ENCODE peak calls at places on chromosome 22, in ten cellular contexts. Q is A673, B is thoracic aorta, I is thyroid gland, L is heart right ventricle, G is mammary epithelial cell, F is sigmoid colon, C is A549, P is right lobe of liver, R is adrenal gland. X is an unnamed sample. For H3K9me3, the result is how much of the 10 kb centered on the place peaks cover.

GRCh38 chr22:39132871-39133524 is 19.5 kb downstream of the CBX7 start:
- DNase-seq in Q (no peak), B (no peak), I (no peak), L (no peak), G (no peak), F (peak), C (no peak), P (no peak), R (no peak), X (no peak)

GRCh38 chr22:38232196-38232595 is 30.4 kb downstream of the MAFF start:
- DNase-seq in Q (no peak), B (no peak), I (no peak), L (no peak), G (no peak), F (no peak), C (no peak), P (no peak), R (no peak), X (no peak)

GRCh38 chr22:22684605-22685561 is 40.5 kb downstream of the GGTLC2 start:
- DNase-seq in Q (no peak), B (no peak), I (peak), L (no peak), G (no peak), F (peak), C (no peak), P (peak), R (no peak), X (no peak)

GRCh38 chr22:22184277-22184807 is 60.2 kb upstream of the VPREB1 start:
- DNase-seq in Q (no peak), B (no peak), I (no peak), L (no peak), G (no peak), F (no peak), C (no peak), P (no peak), R (no peak), X (no peak)

GRCh38 chr22:48580481-48580970 is 1247.1 kb downstream of the BRD1 start:
- DNase-seq in Q (peak), B (no peak), I (no peak), L (no peak), G (no peak), F (no peak), C (no peak), P (no peak), R (no peak), X (no peak)

GRCh38 chr22:20531404-20532181 is 24.2 kb downstream of the MED15 start:
- DNase-seq in Q (peak), B (no peak), I (peak), L (peak), G (peak), F (peak), C (peak), P (no peak), R (peak), X (no peak)

GRCh38 chr22:37329239-37330140 is 47.2 kb downstream of the CYTH4 start:
- DNase-seq in Q (no peak), B (no peak), I (no peak), L (no peak), G (peak), F (no peak), C (no peak), P (no peak), R (no peak), X (no peak)

GRCh38 chr22:48490513-48491411 is 1336.9 kb downstream of the BRD1 start:
- DNase-seq in Q (no peak), B (no peak), I (no peak), L (no peak), G (no peak), F (peak), C (peak), P (peak), R (no peak), X (no peak)

GRCh38 chr22:37547249-37547741 is 13.0 kb upstream of the CDC42EP1 start:
- DNase-seq in Q (no peak), B (no peak), I (no peak), L (no peak), G (no peak), F (no peak), C (no peak), P (no peak), R (no peak), X (no peak)

GRCh38 chr22:36658900-36659299 is 44.7 kb downstream of the CACNG2 start:
- DNase-seq in Q (peak), B (no peak), I (peak), L (no peak), G (peak), F (no peak), C (no peak), P (no peak), R (no peak), X (no peak)

GRCh38 chr22:25754527-25755202 is 12.7 kb downstream of the MYO18B start:
- DNase-seq in Q (peak), B (peak), I (no peak), L (peak), G (no peak), F (peak), C (no peak), P (no peak), R (peak), X (no peak)

GRCh38 chr22:20441631-20442484 is 4.2 kb upstream of the SCARF2 start:
- DNase-seq in Q (no peak), B (no peak), I (no peak), L (no peak), G (no peak), F (no peak), C (no peak), P (no peak), R (peak), X (no peak)

GRCh38 chr22:49823289-49824045 is 4.2 kb downstream of the BRD1 start:
- DNase-seq in Q (no peak), B (no peak), I (no peak), L (no peak), G (no peak), F (no peak), C (no peak), P (no peak), R (no peak), X (no peak)

GRCh38 chr22:49824936-49825335 is 2.7 kb downstream of the BRD1 start:
- DNase-seq in Q (no peak), B (no peak), I (no peak), L (no peak), G (no peak), F (no peak), C (no peak), P (no peak), R (no peak), X (no peak)

GRCh38 chr22:49825944-49826602 is 1.6 kb downstream of the BRD1 start:
- DNase-seq in Q (peak), B (no peak), I (no peak), L (no peak), G (peak), F (no peak), C (no peak), P (no peak), R (no peak), X (peak)

GRCh38 chr22:49825436-49825835 is 2.2 kb downstream of the BRD1 start:
- DNase-seq in Q (no peak), B (no peak), I (no peak), L (no peak), G (peak), F (no peak), C (no peak), P (no peak), R (no peak), X (no peak)

GRCh38 chr22:49824185-49824925 is 3.3 kb downstream of the BRD1 start:
- DNase-seq in Q (no peak), B (no peak), I (no peak), L (no peak), G (peak), F (no peak), C (no peak), P (no peak), R (no peak), X (no peak)
- H3K27ac ChIP-seq in Q (peak), B (no peak), I (no peak), L (no peak), G (no peak), F (peak), C (peak), P (no peak), R (no peak), X (no peak)

GRCh38 chr22:18068991-18069390 is 8.8 kb upstream of the PEX26 start:
- DNase-seq in Q (no peak), B (no peak), I (no peak), L (no peak), G (no peak), F (no peak), C (no peak), P (no peak), R (no peak), X (no peak)

GRCh38 chr22:18068381-18068988 is 9.3 kb upstream of the PEX26 start:
- DNase-seq in Q (no peak), B (no peak), I (no peak), L (no peak), G (no peak), F (no peak), C (no peak), P (no peak), R (peak), X (no peak)

GRCh38 chr22:18071968-18072310 is 5.9 kb upstream of the PEX26 start:
- DNase-seq in Q (no peak), B (no peak), I (no peak), L (no peak), G (no peak), F (no peak), C (no peak), P (no peak), R (no peak), X (no peak)

GRCh38 chr22:18070041-18070440 is 7.7 kb upstream of the PEX26 start:
- DNase-seq in Q (no peak), B (no peak), I (no peak), L (no peak), G (no peak), F (no peak), C (no peak), P (no peak), R (no peak), X (no peak)

DNA sequence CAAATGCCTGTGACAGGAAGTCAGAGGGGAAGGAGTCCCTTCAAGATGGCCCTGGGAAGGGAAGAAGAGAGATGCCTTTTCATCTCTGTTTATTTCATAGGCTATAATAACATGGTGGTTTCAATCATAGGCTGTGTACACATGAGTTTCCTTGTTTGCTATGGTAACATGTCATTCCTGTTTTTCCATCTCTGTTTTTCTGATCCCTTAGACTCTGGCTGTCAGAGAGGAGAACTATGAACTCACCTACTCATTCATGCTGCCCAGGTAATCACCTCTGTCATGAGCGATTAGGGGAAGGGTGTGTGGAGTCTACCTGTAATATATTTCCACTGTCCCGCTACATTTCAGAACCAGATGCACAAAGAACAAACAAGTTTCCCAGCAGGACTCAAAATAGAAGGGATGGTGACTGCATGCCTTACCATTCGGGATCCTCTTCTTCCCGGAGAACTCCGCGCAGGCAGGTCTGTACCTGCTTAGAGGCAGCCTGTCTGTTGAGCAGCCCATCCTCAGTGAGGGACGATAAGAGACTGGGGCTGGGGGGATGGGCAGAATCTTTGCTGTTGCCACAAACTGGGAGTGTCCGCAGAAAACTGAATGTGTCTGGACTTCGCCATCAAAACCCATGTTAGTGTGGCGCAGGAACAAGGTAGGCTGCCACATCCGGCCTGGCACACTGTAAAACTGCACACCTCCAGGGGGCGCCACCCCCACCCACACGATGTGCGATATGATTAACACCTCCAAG is 7.1 kb upstream of the PEX26 start:
- DNase-seq in Q (no peak), B (no peak), I (no peak), L (no peak), G (peak), F (no peak), C (no peak), P (no peak), R (peak), X (no peak)
- TF ChIP-seq CTCF in Q (peak), B (no peak), I (no peak), L (peak), G (peak), F (no peak), C (no peak), P (no peak), R (no peak), X (no peak)

DNA sequence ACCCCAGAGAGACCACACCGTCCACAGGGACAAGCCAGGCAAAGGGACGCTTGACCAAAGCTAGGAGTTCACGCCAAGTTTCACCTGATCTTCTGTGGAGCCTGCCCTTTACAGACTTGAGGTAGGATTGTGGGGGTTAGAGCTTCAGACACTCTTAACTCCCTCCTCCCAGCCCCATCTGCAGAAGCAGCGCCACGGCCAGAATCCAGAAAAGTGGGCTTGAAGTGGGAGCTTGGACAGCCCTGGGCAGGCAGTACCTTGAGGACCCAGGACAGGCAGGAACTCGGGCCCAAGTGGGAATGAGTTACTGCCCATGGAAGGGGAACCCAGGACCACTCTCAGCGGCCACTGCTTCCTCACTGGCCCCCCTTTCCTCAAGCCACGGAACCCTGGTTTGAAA is 695.9 kb downstream of the TBC1D22A start:
- DNase-seq in Q (no peak), B (no peak), I (no peak), L (no peak), G (no peak), F (no peak), C (no peak), P (no peak), R (no peak), X (no peak)
- H3K9me3 ChIP-seq in Q (under half), B (under half), I (under half), L (under half), G (under half), F (under half), C (under half), P (under half), R (under half), X (under half)

GRCh38 chr22:33357894-33358440 is 299.8 kb upstream of the SYN3 start:
- DNase-seq in Q (no peak), B (no peak), I (no peak), L (no peak), G (no peak), F (no peak), C (no peak), P (no peak), R (no peak), X (no peak)
- H3K27ac ChIP-seq in Q (no peak), B (no peak), I (no peak), L (peak), G (no peak), F (no peak), C (no peak), P (no peak), R (no peak), X (no peak)

GRCh38 chr22:42291287-42291686 is 20.8 kb upstream of the TCF20 start:
- DNase-seq in Q (no peak), B (no peak), I (no peak), L (no peak), G (no peak), F (no peak), C (no peak), P (no peak), R (no peak), X (no peak)

GRCh38 chr22:42296883-42297282 is 26.4 kb upstream of the TCF20 start:
- DNase-seq in Q (no peak), B (no peak), I (no peak), L (no peak), G (no peak), F (no peak), C (no peak), P (no peak), R (no peak), X (no peak)

GRCh38 chr22:42292726-42293520 is 22.5 kb upstream of the TCF20 start:
- DNase-seq in Q (no peak), B (no peak), I (no peak), L (no peak), G (no peak), F (no peak), C (no peak), P (no peak), R (no peak), X (no peak)

GRCh38 chr22:42296381-42296853 is 26.0 kb upstream of the TCF20 start:
- DNase-seq in Q (peak), B (no peak), I (peak), L (peak), G (no peak), F (peak), C (no peak), P (no peak), R (peak), X (peak)

GRCh38 chr22:42294034-42294985 is 23.9 kb upstream of the TCF20 start:
- DNase-seq in Q (peak), B (no peak), I (peak), L (peak), G (peak), F (no peak), C (no peak), P (peak), R (peak), X (peak)
- TF ChIP-seq CTCF in Q (no peak), B (no peak), I (no peak), L (no peak), G (no peak), F (no peak), C (no peak), P (no peak), R (no peak), X (no peak)

DNA sequence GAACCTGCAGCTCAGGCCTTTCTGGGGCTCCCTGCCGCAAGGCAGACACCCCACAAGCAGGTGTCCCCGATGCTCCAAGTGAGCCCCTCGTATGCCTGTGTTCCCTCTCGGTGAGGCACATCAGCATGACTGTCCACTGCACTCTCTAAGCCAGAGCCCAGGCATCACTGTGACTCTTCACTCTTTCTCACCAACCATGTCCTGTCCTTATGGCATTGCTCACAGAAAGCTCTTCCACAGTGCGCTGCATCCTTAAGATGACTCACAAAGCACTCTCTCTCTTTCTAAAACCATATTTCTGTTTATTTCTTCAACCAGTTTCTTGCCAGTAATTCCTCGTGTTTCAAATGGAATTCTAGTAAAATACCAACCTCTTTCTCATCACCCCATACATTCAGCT is 18.1 kb downstream of the GAB4 start:
- DNase-seq in Q (no peak), B (no peak), I (no peak), L (no peak), G (no peak), F (no peak), C (no peak), P (no peak), R (no peak), X (no peak)
- H3K9me3 ChIP-seq in Q (under half), B (under half), I (under half), L (under half), G (under half), F (under half), C (under half), P (under half), R (under half), X (under half)